ENCODE peak calls at places on chromosomes 6 and 20, in eight cellular contexts. One of them, this sample, is unnamed.

GRCh38 chr6:45353654-45354053 is 24.1 kb downstream of the SUPT3H start:
- DNase-seq in IMR-90: no peak
- DNase-seq in aorta: no peak
- DNase-seq in fibroblast of lung: no peak
- DNase-seq in neural progenitor cell: no peak
- DNase-seq in adrenal gland: no peak
- DNase-seq in Caco-2: no peak
- DNase-seq in heart right ventricle: no peak
- DNase-seq in this sample: no peak

GRCh38 chr20:53794529-53795115 is 201.0 kb upstream of the ZNF217 start:
- DNase-seq in IMR-90: peak; percentile 47
- DNase-seq in aorta: no peak
- DNase-seq in fibroblast of lung: no peak
- DNase-seq in neural progenitor cell: no peak
- DNase-seq in adrenal gland: no peak
- DNase-seq in Caco-2: no peak
- DNase-seq in heart right ventricle: no peak
- DNase-seq in this sample: no peak

GRCh38 chr20:58982406-58983114 is 1.5 kb downstream of the NELFCD start:
- DNase-seq in IMR-90: no peak
- DNase-seq in aorta: no peak
- DNase-seq in fibroblast of lung: no peak
- DNase-seq in neural progenitor cell: no peak
- DNase-seq in adrenal gland: no peak
- DNase-seq in Caco-2: no peak
- DNase-seq in heart right ventricle: no peak
- DNase-seq in this sample: no peak

GRCh38 chr6:20266851-20267608 is 54.8 kb upstream of the MBOAT1 start:
- DNase-seq in IMR-90: no peak
- DNase-seq in aorta: no peak
- DNase-seq in fibroblast of lung: no peak
- DNase-seq in neural progenitor cell: no peak
- DNase-seq in adrenal gland: no peak
- DNase-seq in Caco-2: no peak
- DNase-seq in heart right ventricle: no peak
- DNase-seq in this sample: no peak

GRCh38 chr6:119587537-119587936 is 238.0 kb upstream of the MAN1A1 start:
- DNase-seq in IMR-90: peak; percentile 51
- DNase-seq in aorta: no peak
- DNase-seq in fibroblast of lung: no peak
- DNase-seq in neural progenitor cell: no peak
- DNase-seq in adrenal gland: peak; percentile 22
- DNase-seq in Caco-2: no peak
- DNase-seq in heart right ventricle: no peak
- DNase-seq in this sample: no peak

GRCh38 chr20:48453477-48454093 is 374.2 kb downstream of the PREX1 start:
- DNase-seq in IMR-90: no peak
- DNase-seq in aorta: no peak
- DNase-seq in fibroblast of lung: no peak
- DNase-seq in neural progenitor cell: no peak
- DNase-seq in adrenal gland: no peak
- DNase-seq in Caco-2: no peak
- DNase-seq in heart right ventricle: no peak
- DNase-seq in this sample: no peak

GRCh38 chr6:67630146-67630545 is 1004.9 kb upstream of the ADGRB3 start:
- DNase-seq in IMR-90: peak; percentile 74
- DNase-seq in aorta: no peak
- DNase-seq in fibroblast of lung: peak; percentile 97
- DNase-seq in neural progenitor cell: no peak
- DNase-seq in adrenal gland: no peak
- DNase-seq in Caco-2: no peak
- DNase-seq in heart right ventricle: no peak
- DNase-seq in this sample: no peak

GRCh38 chr6:92945799-92946198 is 473.6 kb downstream of the EPHA7 start:
- DNase-seq in IMR-90: no peak
- DNase-seq in aorta: no peak
- DNase-seq in fibroblast of lung: peak; percentile 89
- DNase-seq in neural progenitor cell: no peak
- DNase-seq in adrenal gland: no peak
- DNase-seq in Caco-2: no peak
- DNase-seq in heart right ventricle: no peak
- DNase-seq in this sample: no peak

GRCh38 chr20:4795394-4795793 is 73.7 kb downstream of the PRND start:
- DNase-seq in IMR-90: peak; percentile 80
- DNase-seq in aorta: peak; percentile 61
- DNase-seq in fibroblast of lung: peak; percentile 63
- DNase-seq in neural progenitor cell: no peak
- DNase-seq in adrenal gland: no peak
- DNase-seq in Caco-2: no peak
- DNase-seq in heart right ventricle: no peak
- DNase-seq in this sample: no peak

GRCh38 chr6:44409207-44409796 is 21.8 kb downstream of the CDC5L start:
- DNase-seq in IMR-90: no peak
- DNase-seq in aorta: no peak
- DNase-seq in fibroblast of lung: no peak
- DNase-seq in neural progenitor cell: no peak
- DNase-seq in adrenal gland: no peak
- DNase-seq in Caco-2: no peak
- DNase-seq in heart right ventricle: no peak
- DNase-seq in this sample: no peak

GRCh38 chr6:93419304-93420162 is at the start of gene EPHA7:
- DNase-seq in IMR-90: peak; percentile 76
- DNase-seq in aorta: peak; percentile 87
- DNase-seq in fibroblast of lung: peak; percentile 95
- DNase-seq in neural progenitor cell: peak; percentile 100
- DNase-seq in adrenal gland: peak; percentile 85
- DNase-seq in Caco-2: peak; percentile 91
- DNase-seq in heart right ventricle: peak; percentile 91
- DNase-seq in this sample: peak; percentile 96

GRCh38 chr6:162941128-162941527 is 213.4 kb downstream of the PACRG start:
- DNase-seq in IMR-90: no peak
- DNase-seq in aorta: no peak
- DNase-seq in fibroblast of lung: no peak
- DNase-seq in neural progenitor cell: no peak
- DNase-seq in adrenal gland: no peak
- DNase-seq in Caco-2: no peak
- DNase-seq in heart right ventricle: no peak
- DNase-seq in this sample: no peak
- H3K4me1 ChIP-seq in IMR-90: no peaks in the 10 kb centered on the region
- H3K4me1 ChIP-seq in aorta: no peaks in the 10 kb centered on the region
- H3K4me1 ChIP-seq in fibroblast of lung: no peaks in the 10 kb centered on the region
- H3K4me1 ChIP-seq in neural progenitor cell: peaks cover 17% of the 10 kb centered on the region
- H3K4me1 ChIP-seq in adrenal gland: no peaks in the 10 kb centered on the region
- H3K4me1 ChIP-seq in Caco-2: no peaks in the 10 kb centered on the region
- H3K4me1 ChIP-seq in heart right ventricle: no peaks in the 10 kb centered on the region
- H3K4me1 ChIP-seq in this sample: no peaks in the 10 kb centered on the region

GRCh38 chr20:47392721-47393073 is 36.2 kb upstream of the ZMYND8 start:
- DNase-seq in IMR-90: peak; percentile 47
- DNase-seq in aorta: no peak
- DNase-seq in fibroblast of lung: no peak
- DNase-seq in neural progenitor cell: no peak
- DNase-seq in adrenal gland: no peak
- DNase-seq in Caco-2: no peak
- DNase-seq in heart right ventricle: no peak
- DNase-seq in this sample: no peak

GRCh38 chr20:47396762-47397476 is 40.4 kb upstream of the ZMYND8 start:
- DNase-seq in IMR-90: no peak
- DNase-seq in aorta: no peak
- DNase-seq in fibroblast of lung: peak; percentile 22
- DNase-seq in neural progenitor cell: no peak
- DNase-seq in adrenal gland: no peak
- DNase-seq in Caco-2: no peak
- DNase-seq in heart right ventricle: no peak
- DNase-seq in this sample: no peak

GRCh38 chr20:47389867-47390347 is 33.4 kb upstream of the ZMYND8 start:
- DNase-seq in IMR-90: peak; percentile 53
- DNase-seq in aorta: no peak
- DNase-seq in fibroblast of lung: peak; percentile 39
- DNase-seq in neural progenitor cell: no peak
- DNase-seq in adrenal gland: peak; percentile 61
- DNase-seq in Caco-2: no peak
- DNase-seq in heart right ventricle: no peak
- DNase-seq in this sample: no peak

GRCh38 chr20:47392015-47392720 is 35.7 kb upstream of the ZMYND8 start:
- DNase-seq in IMR-90: peak; percentile 97
- DNase-seq in aorta: no peak
- DNase-seq in fibroblast of lung: peak; percentile 91
- DNase-seq in neural progenitor cell: no peak
- DNase-seq in adrenal gland: peak; percentile 89
- DNase-seq in Caco-2: peak; percentile 68
- DNase-seq in heart right ventricle: no peak
- DNase-seq in this sample: no peak

DNA sequence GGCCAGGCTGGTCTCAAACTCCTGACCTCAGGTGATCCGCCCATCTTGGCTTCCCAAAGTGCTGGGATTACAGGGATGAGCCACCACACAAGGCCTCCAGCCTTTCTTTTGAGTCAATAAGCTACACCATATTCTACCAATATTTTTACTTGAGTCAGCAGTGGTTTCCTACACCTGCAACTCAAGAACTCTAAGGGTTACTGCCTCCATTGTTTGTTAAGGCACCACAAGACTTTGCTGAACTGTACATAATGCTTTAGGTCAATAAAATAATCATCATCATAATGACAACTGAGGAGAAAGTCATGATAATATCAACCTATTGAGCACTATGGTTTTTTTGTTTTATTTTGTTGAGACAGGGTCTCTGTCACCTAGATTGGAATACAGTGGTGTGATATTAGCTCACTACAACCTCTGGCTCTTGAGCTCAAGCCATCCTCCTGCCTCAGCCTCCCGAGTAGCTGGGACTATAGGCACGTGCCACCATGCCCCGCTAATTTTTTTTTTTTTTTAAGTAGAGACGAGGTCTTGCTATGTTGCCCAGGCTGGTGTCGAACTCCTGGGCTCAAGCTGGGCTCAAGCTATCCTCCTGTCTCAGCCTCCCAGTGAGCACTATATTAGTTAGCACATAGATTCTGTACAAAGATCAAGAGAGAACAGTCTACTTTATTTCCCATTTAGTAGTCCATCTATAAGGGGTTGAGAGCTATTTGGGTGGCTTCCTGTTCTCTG is 34.9 kb upstream of the ZMYND8 start:
- DNase-seq in IMR-90: no peak
- DNase-seq in aorta: no peak
- DNase-seq in fibroblast of lung: no peak
- DNase-seq in neural progenitor cell: no peak
- DNase-seq in adrenal gland: no peak
- DNase-seq in Caco-2: no peak
- DNase-seq in heart right ventricle: no peak
- DNase-seq in this sample: no peak
- H3K4me1 ChIP-seq in IMR-90: peaks cover 7% of the 10 kb centered on the region
- H3K4me1 ChIP-seq in aorta: no peaks in the 10 kb centered on the region
- H3K4me1 ChIP-seq in fibroblast of lung: no peaks in the 10 kb centered on the region
- H3K4me1 ChIP-seq in neural progenitor cell: no peaks in the 10 kb centered on the region
- H3K4me1 ChIP-seq in adrenal gland: peaks cover 8% of the 10 kb centered on the region
- H3K4me1 ChIP-seq in Caco-2: peaks cover 9% of the 10 kb centered on the region
- H3K4me1 ChIP-seq in heart right ventricle: peaks cover 14% of the 10 kb centered on the region
- H3K4me1 ChIP-seq in this sample: no peaks in the 10 kb centered on the region

GRCh38 chr6:116447052-116447451 is 14.1 kb upstream of the CALHM6 start:
- DNase-seq in IMR-90: no peak
- DNase-seq in aorta: no peak
- DNase-seq in fibroblast of lung: no peak
- DNase-seq in neural progenitor cell: no peak
- DNase-seq in adrenal gland: no peak
- DNase-seq in Caco-2: no peak
- DNase-seq in heart right ventricle: no peak
- DNase-seq in this sample: no peak

GRCh38 chr6:116450185-116450710 is 10.9 kb upstream of the CALHM6 start:
- DNase-seq in IMR-90: no peak
- DNase-seq in aorta: no peak
- DNase-seq in fibroblast of lung: no peak
- DNase-seq in neural progenitor cell: no peak
- DNase-seq in adrenal gland: no peak
- DNase-seq in Caco-2: no peak
- DNase-seq in heart right ventricle: no peak
- DNase-seq in this sample: no peak

GRCh38 chr6:116444991-116445566 is 16.1 kb upstream of the CALHM6 start:
- DNase-seq in IMR-90: no peak
- DNase-seq in aorta: no peak
- DNase-seq in fibroblast of lung: no peak
- DNase-seq in neural progenitor cell: no peak
- DNase-seq in adrenal gland: no peak
- DNase-seq in Caco-2: no peak
- DNase-seq in heart right ventricle: no peak
- DNase-seq in this sample: no peak

GRCh38 chr6:116446399-116446798 is 14.8 kb upstream of the CALHM6 start:
- DNase-seq in IMR-90: no peak
- DNase-seq in aorta: no peak
- DNase-seq in fibroblast of lung: no peak
- DNase-seq in neural progenitor cell: no peak
- DNase-seq in adrenal gland: no peak
- DNase-seq in Caco-2: no peak
- DNase-seq in heart right ventricle: no peak
- DNase-seq in this sample: no peak

DNA sequence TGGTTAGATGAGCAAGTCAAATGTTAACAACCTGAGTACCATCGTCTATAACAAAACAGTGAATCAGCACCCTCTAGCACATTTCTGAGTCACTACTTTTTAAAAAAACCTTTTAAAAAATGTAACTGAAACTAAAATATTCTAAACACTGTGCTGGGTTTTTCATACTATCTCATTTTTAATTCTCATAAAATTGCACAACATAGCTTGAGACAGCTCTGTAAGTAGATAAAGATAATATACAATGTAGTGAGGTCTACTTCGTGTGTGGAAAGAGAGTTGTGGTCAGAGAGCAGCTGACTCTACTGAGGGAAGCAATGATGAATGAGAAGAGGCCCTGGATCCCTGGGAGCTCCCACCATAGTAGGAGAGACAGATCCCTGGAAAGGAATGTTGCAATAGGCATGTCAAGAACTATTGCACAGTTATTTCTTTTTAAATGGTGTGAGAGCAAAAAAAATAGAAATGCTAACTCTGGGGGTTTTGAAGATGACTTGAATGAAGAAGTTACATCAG is 13.6 kb upstream of the CALHM6 start:
- DNase-seq in IMR-90: peak; percentile 99
- DNase-seq in aorta: no peak
- DNase-seq in fibroblast of lung: peak; percentile 99
- DNase-seq in neural progenitor cell: no peak
- DNase-seq in adrenal gland: peak; percentile 47
- DNase-seq in Caco-2: no peak
- DNase-seq in heart right ventricle: no peak
- DNase-seq in this sample: no peak
- H3K4me1 ChIP-seq in IMR-90: peaks cover 9% of the 10 kb centered on the region
- H3K4me1 ChIP-seq in aorta: peaks cover 1% of the 10 kb centered on the region
- H3K4me1 ChIP-seq in fibroblast of lung: peaks cover 10% of the 10 kb centered on the region
- H3K4me1 ChIP-seq in neural progenitor cell: peaks cover 9% of the 10 kb centered on the region
- H3K4me1 ChIP-seq in adrenal gland: peaks cover 3% of the 10 kb centered on the region
- H3K4me1 ChIP-seq in Caco-2: no peaks in the 10 kb centered on the region
- H3K4me1 ChIP-seq in heart right ventricle: peaks cover 70% of the 10 kb centered on the region
- H3K4me1 ChIP-seq in this sample: peaks cover 4% of the 10 kb centered on the region

DNA sequence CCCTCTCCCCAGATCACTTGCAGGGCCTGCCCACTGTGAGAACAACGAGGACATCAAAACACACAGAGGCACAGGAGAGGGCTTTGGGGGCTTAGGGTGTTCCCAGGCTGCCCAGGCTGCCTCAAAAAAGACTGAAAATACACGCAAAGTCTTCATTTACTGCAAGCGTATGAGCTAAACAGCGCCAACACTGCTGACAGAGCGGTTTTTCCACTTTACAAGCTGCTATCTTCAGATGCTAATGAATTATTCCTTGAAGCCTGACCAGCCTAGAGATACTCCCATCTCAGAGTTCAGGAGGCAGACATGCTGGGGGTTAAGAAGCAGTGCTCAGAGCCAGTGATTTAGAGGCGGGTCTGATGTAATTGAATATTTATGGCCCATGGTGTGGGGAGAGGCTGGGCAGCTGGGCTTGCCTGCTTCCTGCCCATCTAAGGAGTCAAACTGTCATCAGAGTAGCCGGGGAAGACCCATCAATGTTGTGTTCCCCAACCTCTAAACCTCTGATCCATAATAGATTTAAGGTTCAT is 241.4 kb downstream of the SLC24A3 start:
- DNase-seq in IMR-90: no peak
- DNase-seq in aorta: no peak
- DNase-seq in fibroblast of lung: no peak
- DNase-seq in neural progenitor cell: no peak
- DNase-seq in adrenal gland: no peak
- DNase-seq in Caco-2: no peak
- DNase-seq in heart right ventricle: no peak
- DNase-seq in this sample: no peak
- H3K4me1 ChIP-seq in IMR-90: no peaks in the 10 kb centered on the region
- H3K4me1 ChIP-seq in aorta: peaks cover 2% of the 10 kb centered on the region
- H3K4me1 ChIP-seq in fibroblast of lung: no peaks in the 10 kb centered on the region
- H3K4me1 ChIP-seq in neural progenitor cell: no peaks in the 10 kb centered on the region
- H3K4me1 ChIP-seq in adrenal gland: no peaks in the 10 kb centered on the region
- H3K4me1 ChIP-seq in Caco-2: no peaks in the 10 kb centered on the region
- H3K4me1 ChIP-seq in heart right ventricle: peaks cover 13% of the 10 kb centered on the region
- H3K4me1 ChIP-seq in this sample: peaks cover 4% of the 10 kb centered on the region

This sample was measured in ovary.